ENCODE peak calls at places on chromosomes 1 and 21, in five cellular contexts. One of them, this sample, is unnamed.

GRCh38 chr1:165143437-165144065 is 213.0 kb downstream of the LMX1A start:
- DNase-seq in endodermal cell: peak; percentile 82
- DNase-seq in CD4-positive, alpha-beta memory T cell: no peak
- DNase-seq in CD8-positive, alpha-beta memory T cell: no peak
- DNase-seq in ovary: no peak
- DNase-seq in this sample: no peak

GRCh38 chr21:15282666-15283065 is 217.9 kb upstream of the NRIP1 start:
- DNase-seq in endodermal cell: no peak
- DNase-seq in CD4-positive, alpha-beta memory T cell: no peak
- DNase-seq in CD8-positive, alpha-beta memory T cell: no peak
- DNase-seq in ovary: no peak
- DNase-seq in this sample: no peak

GRCh38 chr1:236762410-236762809 is 32.7 kb upstream of the MTR start:
- DNase-seq in endodermal cell: no peak
- DNase-seq in CD4-positive, alpha-beta memory T cell: no peak
- DNase-seq in CD8-positive, alpha-beta memory T cell: no peak
- DNase-seq in ovary: no peak
- DNase-seq in this sample: no peak

GRCh38 chr1:66350001-66350547 is 183.9 kb upstream of the SGIP1 start:
- DNase-seq in endodermal cell: peak; percentile 77
- DNase-seq in CD4-positive, alpha-beta memory T cell: peak; percentile 73
- DNase-seq in CD8-positive, alpha-beta memory T cell: peak; percentile 40
- DNase-seq in ovary: no peak
- DNase-seq in this sample: peak; percentile 68

GRCh38 chr1:6637770-6638169 is 13.1 kb downstream of the THAP3 start:
- DNase-seq in endodermal cell: no peak
- DNase-seq in CD4-positive, alpha-beta memory T cell: no peak
- DNase-seq in CD8-positive, alpha-beta memory T cell: no peak
- DNase-seq in ovary: no peak
- DNase-seq in this sample: no peak

GRCh38 chr1:212915245-212916091 is 34.9 kb upstream of the VASH2 start:
- DNase-seq in endodermal cell: peak; percentile 83
- DNase-seq in CD4-positive, alpha-beta memory T cell: no peak
- DNase-seq in CD8-positive, alpha-beta memory T cell: no peak
- DNase-seq in ovary: peak; percentile 43
- DNase-seq in this sample: no peak

GRCh38 chr1:92768915-92769314 is 16.0 kb downstream of the EVI5 start:
- DNase-seq in endodermal cell: no peak
- DNase-seq in CD4-positive, alpha-beta memory T cell: no peak
- DNase-seq in CD8-positive, alpha-beta memory T cell: no peak
- DNase-seq in ovary: no peak
- DNase-seq in this sample: no peak

GRCh38 chr1:179369751-179370341 is 4.1 kb downstream of the AXDND1 start:
- DNase-seq in endodermal cell: peak; percentile 55
- DNase-seq in CD4-positive, alpha-beta memory T cell: peak; percentile 72
- DNase-seq in CD8-positive, alpha-beta memory T cell: no peak
- DNase-seq in ovary: no peak
- DNase-seq in this sample: no peak

GRCh38 chr1:107076846-107077245 is 20.4 kb downstream of the PRMT6 start:
- DNase-seq in endodermal cell: peak; percentile 47
- DNase-seq in CD4-positive, alpha-beta memory T cell: no peak
- DNase-seq in CD8-positive, alpha-beta memory T cell: no peak
- DNase-seq in ovary: no peak
- DNase-seq in this sample: no peak

GRCh38 chr1:1938276-1938573 is 19.1 kb upstream of the TMEM52 start:
- DNase-seq in endodermal cell: no peak
- DNase-seq in CD4-positive, alpha-beta memory T cell: no peak
- DNase-seq in CD8-positive, alpha-beta memory T cell: no peak
- DNase-seq in ovary: no peak
- DNase-seq in this sample: no peak

GRCh38 chr1:1937549-1938275 is 18.6 kb upstream of the TMEM52 start:
- DNase-seq in endodermal cell: no peak
- DNase-seq in CD4-positive, alpha-beta memory T cell: no peak
- DNase-seq in CD8-positive, alpha-beta memory T cell: no peak
- DNase-seq in ovary: no peak
- DNase-seq in this sample: no peak

GRCh38 chr1:1938613-1939295 is 19.7 kb upstream of the TMEM52 start:
- DNase-seq in endodermal cell: no peak
- DNase-seq in CD4-positive, alpha-beta memory T cell: no peak
- DNase-seq in CD8-positive, alpha-beta memory T cell: no peak
- DNase-seq in ovary: no peak
- DNase-seq in this sample: no peak

GRCh38 chr1:1940123-1940425 is 21.0 kb upstream of the TMEM52 start:
- DNase-seq in endodermal cell: no peak
- DNase-seq in CD4-positive, alpha-beta memory T cell: no peak
- DNase-seq in CD8-positive, alpha-beta memory T cell: no peak
- DNase-seq in ovary: no peak
- DNase-seq in this sample: no peak

GRCh38 chr1:1939296-1940122 is 20.4 kb upstream of the TMEM52 start:
- DNase-seq in endodermal cell: no peak
- DNase-seq in CD4-positive, alpha-beta memory T cell: no peak
- DNase-seq in CD8-positive, alpha-beta memory T cell: no peak
- DNase-seq in ovary: no peak
- DNase-seq in this sample: no peak
- H3K27me3 ChIP-seq in endodermal cell: no peaks in the 10 kb centered on the region
- H3K27me3 ChIP-seq in CD4-positive, alpha-beta memory T cell: no peaks in the 10 kb centered on the region
- H3K27me3 ChIP-seq in CD8-positive, alpha-beta memory T cell: no peaks in the 10 kb centered on the region
- H3K27me3 ChIP-seq in ovary: no peaks in the 10 kb centered on the region
- H3K27me3 ChIP-seq in this sample: no peaks in the 10 kb centered on the region

DNA sequence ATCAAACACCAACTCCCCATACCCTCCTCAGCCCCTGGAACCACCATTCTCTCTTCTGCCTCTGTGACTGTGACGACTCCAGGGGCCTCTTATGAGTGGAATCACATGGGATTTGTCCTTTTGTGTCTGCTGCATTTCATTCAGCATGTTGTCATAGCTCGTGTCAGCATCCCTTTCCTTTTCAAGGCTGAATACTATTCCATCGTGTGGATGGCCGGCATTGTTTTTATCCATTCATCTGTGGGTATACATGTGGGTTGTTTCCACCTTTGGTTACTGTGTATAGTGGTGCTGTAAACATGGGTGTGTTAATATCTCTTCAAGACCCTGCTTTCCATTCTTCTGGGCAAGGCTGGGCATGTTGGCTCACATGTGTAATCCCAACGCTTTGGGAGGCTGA is 17.1 kb upstream of the OBSCN start:
- DNase-seq in endodermal cell: no peak
- DNase-seq in CD4-positive, alpha-beta memory T cell: no peak
- DNase-seq in CD8-positive, alpha-beta memory T cell: no peak
- DNase-seq in ovary: no peak
- DNase-seq in this sample: no peak
- H3K27me3 ChIP-seq in endodermal cell: no peaks in the 10 kb centered on the region
- H3K27me3 ChIP-seq in CD4-positive, alpha-beta memory T cell: no peaks in the 10 kb centered on the region
- H3K27me3 ChIP-seq in CD8-positive, alpha-beta memory T cell: no peaks in the 10 kb centered on the region
- H3K27me3 ChIP-seq in ovary: no peaks in the 10 kb centered on the region
- H3K27me3 ChIP-seq in this sample: no peaks in the 10 kb centered on the region

DNA sequence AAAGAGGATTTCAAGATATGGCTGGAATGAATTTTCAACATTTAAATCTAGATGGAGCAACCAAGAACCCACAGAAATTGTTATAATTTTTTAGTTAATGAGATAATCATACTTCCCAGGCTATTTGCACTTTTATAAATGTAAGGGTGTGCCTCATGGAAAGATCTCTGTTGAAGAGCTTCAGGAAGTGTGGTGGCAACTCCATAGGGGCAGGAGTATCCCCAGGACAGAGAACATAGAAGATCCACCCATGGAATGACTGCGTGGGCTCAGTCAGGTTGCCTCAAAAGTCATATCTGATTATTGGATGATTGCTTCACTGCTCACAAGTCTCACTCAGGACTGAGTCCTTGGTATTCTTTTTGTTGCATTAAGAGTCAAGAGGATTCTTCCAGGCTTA is 167.4 kb upstream of the KIAA0040 start:
- DNase-seq in endodermal cell: no peak
- DNase-seq in CD4-positive, alpha-beta memory T cell: no peak
- DNase-seq in CD8-positive, alpha-beta memory T cell: no peak
- DNase-seq in ovary: no peak
- DNase-seq in this sample: no peak
- H3K27me3 ChIP-seq in endodermal cell: peaks cover 43% of the 10 kb centered on the region
- H3K27me3 ChIP-seq in CD4-positive, alpha-beta memory T cell: no peaks in the 10 kb centered on the region
- H3K27me3 ChIP-seq in CD8-positive, alpha-beta memory T cell: no peaks in the 10 kb centered on the region
- H3K27me3 ChIP-seq in ovary: no peaks in the 10 kb centered on the region
- H3K27me3 ChIP-seq in this sample: no peaks in the 10 kb centered on the region

DNA sequence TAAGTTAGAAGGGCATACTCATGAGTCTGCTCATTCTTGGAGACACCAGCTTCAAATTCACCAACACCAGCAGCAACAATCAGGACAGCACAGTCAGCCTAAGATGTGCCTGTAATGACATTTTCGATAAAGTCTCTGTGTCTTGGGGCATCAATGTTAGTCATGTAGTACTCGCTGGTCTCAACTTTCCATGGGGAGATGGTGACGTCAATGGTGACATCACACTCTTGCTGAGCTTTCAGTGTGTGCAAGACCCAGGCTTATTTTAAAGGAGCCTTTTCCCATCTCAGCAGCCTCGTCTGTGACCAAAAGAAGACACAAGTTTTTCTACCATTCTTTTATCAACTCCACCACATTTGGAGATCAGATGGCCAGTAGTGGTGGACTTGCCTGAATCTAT is 75.5 kb downstream of the SERINC2 start:
- DNase-seq in endodermal cell: no peak
- DNase-seq in CD4-positive, alpha-beta memory T cell: no peak
- DNase-seq in CD8-positive, alpha-beta memory T cell: no peak
- DNase-seq in ovary: no peak
- DNase-seq in this sample: no peak
- H3K27me3 ChIP-seq in endodermal cell: no peaks in the 10 kb centered on the region
- H3K27me3 ChIP-seq in CD4-positive, alpha-beta memory T cell: no peaks in the 10 kb centered on the region
- H3K27me3 ChIP-seq in CD8-positive, alpha-beta memory T cell: no peaks in the 10 kb centered on the region
- H3K27me3 ChIP-seq in ovary: no peaks in the 10 kb centered on the region
- H3K27me3 ChIP-seq in this sample: no peaks in the 10 kb centered on the region

GRCh38 chr1:192488058-192488457 is 87.5 kb upstream of the RGS1 start:
- DNase-seq in endodermal cell: no peak
- DNase-seq in CD4-positive, alpha-beta memory T cell: no peak
- DNase-seq in CD8-positive, alpha-beta memory T cell: no peak
- DNase-seq in ovary: no peak
- DNase-seq in this sample: no peak

GRCh38 chr1:192489748-192490147 is 85.8 kb upstream of the RGS1 start:
- DNase-seq in endodermal cell: no peak
- DNase-seq in CD4-positive, alpha-beta memory T cell: no peak
- DNase-seq in CD8-positive, alpha-beta memory T cell: no peak
- DNase-seq in ovary: peak; percentile 38
- DNase-seq in this sample: no peak

GRCh38 chr1:192493584-192493983 is 82.0 kb upstream of the RGS1 start:
- DNase-seq in endodermal cell: no peak
- DNase-seq in CD4-positive, alpha-beta memory T cell: no peak
- DNase-seq in CD8-positive, alpha-beta memory T cell: no peak
- DNase-seq in ovary: no peak
- DNase-seq in this sample: no peak

GRCh38 chr1:192489046-192489445 is 86.5 kb upstream of the RGS1 start:
- DNase-seq in endodermal cell: no peak
- DNase-seq in CD4-positive, alpha-beta memory T cell: no peak
- DNase-seq in CD8-positive, alpha-beta memory T cell: no peak
- DNase-seq in ovary: no peak
- DNase-seq in this sample: no peak

DNA sequence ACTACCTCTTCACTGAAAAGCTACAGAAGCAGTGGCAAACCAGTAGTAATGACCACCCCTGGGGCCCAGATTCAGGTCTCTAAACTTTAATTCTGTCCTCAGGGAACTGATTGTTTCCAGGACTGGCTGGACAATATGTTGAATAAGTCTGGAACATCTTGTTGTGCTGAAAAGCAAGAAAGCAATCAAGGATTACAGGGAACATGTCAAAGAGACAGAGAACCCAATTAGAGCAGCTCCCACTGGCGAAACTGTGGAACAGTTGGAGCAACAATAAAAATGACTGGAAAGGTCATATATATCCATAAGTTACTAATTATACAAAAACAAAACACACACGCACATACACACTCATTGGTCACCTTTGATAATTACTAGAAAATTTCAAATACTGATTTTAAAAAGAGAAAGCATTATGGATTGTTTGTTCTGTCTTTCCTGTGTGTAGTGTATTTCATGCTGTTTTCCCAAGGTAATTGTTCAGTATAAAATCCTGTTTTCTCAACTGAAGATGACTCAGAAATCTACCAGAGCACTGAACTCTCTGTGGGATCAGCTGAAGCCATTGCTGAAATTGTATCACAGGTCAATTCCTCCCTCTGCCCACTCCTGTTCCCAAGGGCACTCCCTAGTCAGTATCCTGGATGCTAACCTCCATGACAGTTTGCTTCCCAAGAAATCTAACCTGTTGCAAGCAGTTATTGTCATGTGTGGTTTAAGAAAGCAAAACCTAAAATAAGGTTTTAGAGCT is 83.6 kb upstream of the RGS1 start:
- DNase-seq in endodermal cell: no peak
- DNase-seq in CD4-positive, alpha-beta memory T cell: no peak
- DNase-seq in CD8-positive, alpha-beta memory T cell: no peak
- DNase-seq in ovary: no peak
- DNase-seq in this sample: no peak
- H3K27me3 ChIP-seq in endodermal cell: no peaks in the 10 kb centered on the region
- H3K27me3 ChIP-seq in CD4-positive, alpha-beta memory T cell: no peaks in the 10 kb centered on the region
- H3K27me3 ChIP-seq in CD8-positive, alpha-beta memory T cell: no peaks in the 10 kb centered on the region
- H3K27me3 ChIP-seq in ovary: no peaks in the 10 kb centered on the region
- H3K27me3 ChIP-seq in this sample: no peaks in the 10 kb centered on the region

GRCh38 chr1:20291621-20292020 is 946 bp downstream of the VWA5B1 start:
- DNase-seq in endodermal cell: peak; percentile 69
- DNase-seq in CD4-positive, alpha-beta memory T cell: no peak
- DNase-seq in CD8-positive, alpha-beta memory T cell: no peak
- DNase-seq in ovary: no peak
- DNase-seq in this sample: no peak

GRCh38 chr1:20285510-20285909 is 5.2 kb upstream of the VWA5B1 start:
- DNase-seq in endodermal cell: no peak
- DNase-seq in CD4-positive, alpha-beta memory T cell: no peak
- DNase-seq in CD8-positive, alpha-beta memory T cell: no peak
- DNase-seq in ovary: no peak
- DNase-seq in this sample: no peak

GRCh38 chr1:20290624-20291597 is at the start of gene VWA5B1:
- DNase-seq in endodermal cell: peak; percentile 96
- DNase-seq in CD4-positive, alpha-beta memory T cell: no peak
- DNase-seq in CD8-positive, alpha-beta memory T cell: no peak
- DNase-seq in ovary: no peak
- DNase-seq in this sample: no peak
- H3K27me3 ChIP-seq in endodermal cell: peaks cover 87% of the 10 kb centered on the region
- H3K27me3 ChIP-seq in CD4-positive, alpha-beta memory T cell: peaks cover 19% of the 10 kb centered on the region
- H3K27me3 ChIP-seq in CD8-positive, alpha-beta memory T cell: peaks cover 23% of the 10 kb centered on the region
- H3K27me3 ChIP-seq in ovary: no peaks in the 10 kb centered on the region
- H3K27me3 ChIP-seq in this sample: peaks cover 24% of the 10 kb centered on the region

DNA sequence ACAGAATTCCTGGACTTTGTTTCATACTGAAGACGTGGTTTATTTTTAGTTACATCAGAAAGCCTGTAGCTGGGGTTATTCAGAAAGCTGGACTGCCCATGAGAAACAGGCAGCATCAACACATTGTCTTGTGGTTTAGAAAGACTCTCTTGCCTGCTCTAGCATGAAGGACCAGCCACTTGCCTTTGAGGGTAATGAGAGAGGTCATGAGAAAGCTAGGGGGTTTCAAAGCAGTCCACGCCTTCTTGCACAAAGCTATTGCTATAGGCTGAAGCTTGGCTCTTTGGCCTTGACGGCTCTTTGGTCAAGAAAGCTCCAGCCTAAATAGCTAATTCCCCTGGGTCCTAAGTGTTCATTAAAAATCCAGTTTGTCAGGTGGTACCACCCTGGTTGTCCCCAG is 208.1 kb downstream of the PRDM2 start:
- DNase-seq in endodermal cell: no peak
- DNase-seq in CD4-positive, alpha-beta memory T cell: no peak
- DNase-seq in CD8-positive, alpha-beta memory T cell: no peak
- DNase-seq in ovary: no peak
- DNase-seq in this sample: no peak
- H3K27me3 ChIP-seq in endodermal cell: peaks cover 49% of the 10 kb centered on the region
- H3K27me3 ChIP-seq in CD4-positive, alpha-beta memory T cell: no peaks in the 10 kb centered on the region
- H3K27me3 ChIP-seq in CD8-positive, alpha-beta memory T cell: no peaks in the 10 kb centered on the region
- H3K27me3 ChIP-seq in ovary: no peaks in the 10 kb centered on the region
- H3K27me3 ChIP-seq in this sample: no peaks in the 10 kb centered on the region